ENCODE peak calls at places on chromosomes 12 and 14, in four cellular contexts. S is A172, V is natural killer cell, M is NCI-H1694. I is an unnamed sample.

GRCh38 chr12:116598341-116599284 is 39.4 kb downstream of the MAP1LC3B2 start:
- DNase-seq in M (no peak), V (no peak), S (no peak), I (no peak)

GRCh38 chr12:26422839-26423398 is 227.5 kb downstream of the SSPN start:
- DNase-seq in S (no peak), V (no peak), M (no peak), I (no peak)

GRCh38 chr12:76300297-76300665 is 47.9 kb downstream of the BBS10 start:
- DNase-seq in V (no peak), M (no peak), S (no peak), I (no peak)

GRCh38 chr14:61342486-61342885 is 21.1 kb downstream of the PRKCH start:
- DNase-seq in V (peak; percentile 80), M (no peak), S (no peak), I (no peak)

GRCh38 chr12:130031571-130032189 is 127.9 kb upstream of the TMEM132D start:
- DNase-seq in S (peak; percentile 13), V (peak; percentile 50), M (peak; percentile 36), I (peak; percentile 84)

GRCh38 chr14:95585971-95586620 is 51.2 kb downstream of the GLRX5 start:
- DNase-seq in M (no peak), S (no peak), V (no peak), I (no peak)

GRCh38 chr12:133130808-133131128 is 341 bp downstream of the ZNF10 start:
- DNase-seq in V (no peak), M (no peak), S (no peak), I (no peak)

GRCh38 chr14:41558527-41558926 is 48.1 kb upstream of the LRFN5 start:
- DNase-seq in S (no peak), M (peak; percentile 11), V (no peak), I (no peak)

GRCh38 chr12:113846275-113846674 is 119.8 kb downstream of the RBM19 start:
- DNase-seq in M (no peak), V (no peak), S (peak; percentile 15), I (no peak)

GRCh38 chr12:84910549-84911241 is 1.9 kb downstream of the SLC6A15 start:
- DNase-seq in V (no peak), M (no peak), S (peak; percentile 3), I (no peak)

GRCh38 chr12:32440120-32440865 is 40.9 kb downstream of the FGD4 start:
- DNase-seq in M (no peak), V (no peak), S (no peak), I (no peak)

GRCh38 chr12:131137836-131138637 is 184.3 kb downstream of the ADGRD1 start:
- DNase-seq in S (no peak), M (no peak), V (no peak), I (no peak)

GRCh38 chr12:57583008-57583831 is 7.8 kb upstream of the PIP4K2C start:
- DNase-seq in S (peak; percentile 66), M (peak; percentile 85), V (peak; percentile 45), I (peak; percentile 75)

GRCh38 chr12:124228050-124228711 is 66.7 kb upstream of the RFLNA start:
- DNase-seq in V (no peak), M (no peak), S (no peak), I (no peak)

GRCh38 chr12:26921886-26922285 is 15.9 kb downstream of the INTS13 start:
- DNase-seq in V (no peak), M (no peak), S (no peak), I (no peak)

GRCh38 chr12:60266381-60266852 is 670.6 kb downstream of the SLC16A7 start:
- DNase-seq in M (no peak), S (peak; percentile 76), V (no peak), I (no peak)

GRCh38 chr12:50110762-50111416 is 1.1 kb upstream of the COX14 start:
- DNase-seq in V (no peak), M (no peak), S (peak; percentile 74), I (no peak)

GRCh38 chr12:115872919-115873357 is 404.6 kb downstream of the MED13L start:
- DNase-seq in M (no peak), S (no peak), V (no peak), I (no peak)

GRCh38 chr14:102352213-102352612 is 10.5 kb downstream of the CINP start:
- DNase-seq in M (no peak), V (no peak), S (no peak), I (no peak)

GRCh38 chr12:26863515-26863914 is 30.5 kb upstream of the ITPR2 start:
- DNase-seq in S (no peak), M (no peak), V (no peak), I (no peak)

GRCh38 chr12:98741229-98741614 is 96.1 kb downstream of the APAF1 start:
- DNase-seq in S (no peak), M (no peak), V (no peak), I (no peak)

GRCh38 chr14:59483819-59484610 is at the start of the genes JKAMP and L3HYPDH:
- DNase-seq in S (peak; percentile 78), M (peak; percentile 97), V (peak; percentile 97), I (peak; percentile 98)

GRCh38 chr12:8609061-8609570 is 3.5 kb downstream of the AICDA start:
- DNase-seq in S (peak; percentile 25), V (no peak), M (peak; percentile 4), I (no peak)

GRCh38 chr12:4272014-4272975 is 1.3 kb upstream of the CCND2 start:
- DNase-seq in V (peak; percentile 82), S (no peak), M (no peak), I (peak; percentile 87)

GRCh38 chr12:121932914-121933521 is 14.6 kb downstream of the CFAP251 start:
- DNase-seq in M (no peak), S (no peak), V (no peak), I (no peak)